ENCODE peak calls at places on chromosome 13, in six cellular contexts. One of them, this sample, is unnamed.

GRCh38 chr13:77810430-77810829 is 108.2 kb downstream of the EDNRB start:
- DNase-seq in cardiac fibroblast: peak; percentile 37
- DNase-seq in body of pancreas: no peak
- DNase-seq in AG09309: no peak
- DNase-seq in osteocyte: no peak
- DNase-seq in heart right ventricle: no peak
- DNase-seq in this sample: peak; percentile 51

GRCh38 chr13:111476197-111476596 is 155.8 kb downstream of the TEX29 start:
- DNase-seq in osteocyte: peak; percentile 75
- DNase-seq in body of pancreas: no peak
- DNase-seq in AG09309: no peak
- DNase-seq in heart right ventricle: no peak
- DNase-seq in cardiac fibroblast: no peak
- DNase-seq in this sample: no peak

GRCh38 chr13:41060723-41061074 is 610 bp upstream of the WBP4 start:
- DNase-seq in body of pancreas: peak; percentile 82
- DNase-seq in osteocyte: peak; percentile 91
- DNase-seq in heart right ventricle: peak; percentile 82
- DNase-seq in cardiac fibroblast: peak; percentile 84
- DNase-seq in AG09309: no peak
- DNase-seq in this sample: peak; percentile 73

GRCh38 chr13:51070005-51070649 is 40.9 kb downstream of the C13orf42 start:
- DNase-seq in AG09309: peak; percentile 39
- DNase-seq in body of pancreas: peak; percentile 88
- DNase-seq in cardiac fibroblast: peak; percentile 84
- DNase-seq in heart right ventricle: peak; percentile 82
- DNase-seq in osteocyte: peak; percentile 91
- DNase-seq in this sample: peak; percentile 87

GRCh38 chr13:79393564-79394249 is 12.3 kb downstream of the RBM26 start:
- DNase-seq in osteocyte: peak; percentile 87
- DNase-seq in heart right ventricle: no peak
- DNase-seq in AG09309: no peak
- DNase-seq in cardiac fibroblast: no peak
- DNase-seq in body of pancreas: no peak
- DNase-seq in this sample: peak; percentile 84

GRCh38 chr13:28728642-28729041 is 9.9 kb upstream of the SLC46A3 start:
- DNase-seq in heart right ventricle: no peak
- DNase-seq in cardiac fibroblast: no peak
- DNase-seq in osteocyte: no peak
- DNase-seq in body of pancreas: no peak
- DNase-seq in AG09309: no peak
- DNase-seq in this sample: no peak

GRCh38 chr13:84121456-84121855 is 239.2 kb upstream of the SLITRK1 start:
- DNase-seq in AG09309: peak; percentile 5
- DNase-seq in body of pancreas: no peak
- DNase-seq in heart right ventricle: no peak
- DNase-seq in cardiac fibroblast: peak; percentile 20
- DNase-seq in osteocyte: no peak
- DNase-seq in this sample: peak; percentile 74

GRCh38 chr13:91381371-91381770 is 17.1 kb upstream of the GPC5 start:
- DNase-seq in cardiac fibroblast: peak; percentile 51
- DNase-seq in osteocyte: no peak
- DNase-seq in heart right ventricle: no peak
- DNase-seq in body of pancreas: no peak
- DNase-seq in AG09309: no peak
- DNase-seq in this sample: peak; percentile 65

GRCh38 chr13:97719759-97720158 is 233.7 kb upstream of the IPO5 start:
- DNase-seq in body of pancreas: no peak
- DNase-seq in osteocyte: no peak
- DNase-seq in cardiac fibroblast: no peak
- DNase-seq in heart right ventricle: no peak
- DNase-seq in AG09309: no peak
- DNase-seq in this sample: no peak

GRCh38 chr13:47932953-47933687 is 68.0 kb downstream of the SUCLA2 start:
- DNase-seq in AG09309: no peak
- DNase-seq in body of pancreas: no peak
- DNase-seq in cardiac fibroblast: no peak
- DNase-seq in osteocyte: no peak
- DNase-seq in heart right ventricle: no peak
- DNase-seq in this sample: no peak

GRCh38 chr13:46846736-46847135 is 49.8 kb upstream of the ESD start:
- DNase-seq in osteocyte: no peak
- DNase-seq in heart right ventricle: no peak
- DNase-seq in cardiac fibroblast: no peak
- DNase-seq in body of pancreas: no peak
- DNase-seq in AG09309: no peak
- DNase-seq in this sample: no peak

GRCh38 chr13:53201454-53202225 is 173.0 kb downstream of the OLFM4 start:
- DNase-seq in cardiac fibroblast: no peak
- DNase-seq in body of pancreas: peak; percentile 61
- DNase-seq in osteocyte: no peak
- DNase-seq in heart right ventricle: peak; percentile 25
- DNase-seq in AG09309: no peak
- DNase-seq in this sample: peak; percentile 1
- TF ChIP-seq CTCF in cardiac fibroblast: no peak
- TF ChIP-seq CTCF in body of pancreas: peak; percentile 44
- TF ChIP-seq CTCF in osteocyte: no peak
- TF ChIP-seq CTCF in heart right ventricle: peak; percentile 12
- TF ChIP-seq CTCF in AG09309: no peak
- TF ChIP-seq CTCF in this sample: no peak

GRCh38 chr13:49214917-49215376 is 5.2 kb upstream of the MLNR start:
- DNase-seq in AG09309: no peak
- DNase-seq in heart right ventricle: peak; percentile 25
- DNase-seq in osteocyte: no peak
- DNase-seq in body of pancreas: peak; percentile 39
- DNase-seq in cardiac fibroblast: peak; percentile 35
- DNase-seq in this sample: peak; percentile 22
- TF ChIP-seq CTCF in AG09309: peak; percentile 7
- TF ChIP-seq CTCF in heart right ventricle: no peak
- TF ChIP-seq CTCF in osteocyte: no peak
- TF ChIP-seq CTCF in body of pancreas: peak; percentile 8
- TF ChIP-seq CTCF in cardiac fibroblast: no peak
- TF ChIP-seq CTCF in this sample: peak; percentile 1

DNA sequence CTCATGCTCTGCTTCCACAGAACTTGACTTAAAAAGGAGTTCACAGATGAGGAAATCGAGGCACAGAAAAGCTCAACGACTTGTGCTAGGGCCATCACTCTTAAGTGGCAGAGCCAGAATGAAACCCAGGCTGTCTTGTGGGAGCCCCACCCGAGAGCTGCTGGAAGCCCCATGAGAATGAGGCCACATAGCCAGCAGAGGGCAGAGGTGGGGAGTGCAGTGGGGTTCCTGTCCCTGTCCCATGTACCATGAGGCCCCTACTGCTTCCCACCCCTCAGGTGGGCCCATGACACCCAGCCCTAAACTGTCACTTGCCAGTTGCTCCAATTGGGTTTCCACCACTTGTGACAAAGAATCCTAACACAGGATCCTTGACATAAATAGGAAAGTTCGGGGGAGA is 175.9 kb downstream of the IRS2 start:
- DNase-seq in osteocyte: no peak
- DNase-seq in cardiac fibroblast: peak; percentile 12
- DNase-seq in body of pancreas: peak; percentile 13
- DNase-seq in AG09309: no peak
- DNase-seq in heart right ventricle: peak; percentile 37
- DNase-seq in this sample: peak; percentile 26
- TF ChIP-seq CTCF in osteocyte: peak; percentile 17
- TF ChIP-seq CTCF in cardiac fibroblast: peak; percentile 37
- TF ChIP-seq CTCF in body of pancreas: peak; percentile 16
- TF ChIP-seq CTCF in AG09309: no peak
- TF ChIP-seq CTCF in heart right ventricle: peak; percentile 60
- TF ChIP-seq CTCF in this sample: peak; percentile 52

GRCh38 chr13:100440756-100441421 is 147.7 kb downstream of the GGACT start:
- DNase-seq in heart right ventricle: no peak
- DNase-seq in AG09309: no peak
- DNase-seq in body of pancreas: no peak
- DNase-seq in osteocyte: no peak
- DNase-seq in cardiac fibroblast: peak; percentile 45
- DNase-seq in this sample: peak; percentile 77

GRCh38 chr13:100442095-100442832 is 146.3 kb downstream of the GGACT start:
- DNase-seq in body of pancreas: no peak
- DNase-seq in heart right ventricle: no peak
- DNase-seq in cardiac fibroblast: no peak
- DNase-seq in AG09309: no peak
- DNase-seq in osteocyte: no peak
- DNase-seq in this sample: peak; percentile 19

GRCh38 chr13:100443998-100444328 is 144.6 kb downstream of the GGACT start:
- DNase-seq in osteocyte: no peak
- DNase-seq in heart right ventricle: no peak
- DNase-seq in cardiac fibroblast: no peak
- DNase-seq in AG09309: no peak
- DNase-seq in body of pancreas: no peak
- DNase-seq in this sample: no peak

GRCh38 chr13:100439247-100439955 is 149.2 kb downstream of the GGACT start:
- DNase-seq in heart right ventricle: no peak
- DNase-seq in cardiac fibroblast: no peak
- DNase-seq in AG09309: no peak
- DNase-seq in osteocyte: no peak
- DNase-seq in body of pancreas: no peak
- DNase-seq in this sample: peak; percentile 14

DNA sequence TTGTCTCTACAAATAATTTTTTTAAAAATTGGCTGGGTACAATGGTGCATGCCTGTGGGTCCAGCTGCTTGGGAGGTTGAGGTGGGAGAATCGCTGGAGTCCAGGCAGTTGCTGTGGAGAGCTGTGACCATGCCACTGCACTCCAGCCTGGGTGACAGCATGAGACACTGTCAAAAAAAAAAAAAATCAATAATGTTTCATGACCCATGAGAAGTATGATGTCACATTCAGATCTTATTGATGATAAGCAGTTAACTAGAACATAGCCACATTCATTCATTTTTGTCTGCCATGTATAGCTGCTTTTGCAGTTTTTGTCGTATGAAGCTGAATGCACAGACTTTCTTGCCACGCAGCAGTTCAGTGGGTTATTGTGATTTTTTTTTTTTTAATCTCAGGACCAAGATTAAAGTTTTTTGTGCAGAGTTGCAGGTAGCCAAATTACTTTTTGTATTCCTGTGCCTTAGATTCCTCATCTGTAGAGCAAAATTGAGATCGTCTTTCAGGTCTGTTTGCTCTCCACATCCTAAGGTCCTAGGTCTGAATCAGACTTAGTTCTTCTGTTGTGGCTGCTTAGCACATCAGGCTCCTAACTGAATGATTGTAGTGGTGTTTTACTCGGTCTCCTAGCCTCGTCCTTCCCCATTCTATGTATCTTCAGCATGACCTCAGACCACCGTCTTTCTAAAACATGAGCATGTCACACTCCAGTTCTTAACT is 145.2 kb downstream of the GGACT start:
- DNase-seq in AG09309: no peak
- DNase-seq in body of pancreas: no peak
- DNase-seq in osteocyte: no peak
- DNase-seq in heart right ventricle: no peak
- DNase-seq in cardiac fibroblast: no peak
- DNase-seq in this sample: no peak
- TF ChIP-seq CTCF in AG09309: no peak
- TF ChIP-seq CTCF in body of pancreas: no peak
- TF ChIP-seq CTCF in osteocyte: no peak
- TF ChIP-seq CTCF in heart right ventricle: no peak
- TF ChIP-seq CTCF in cardiac fibroblast: no peak
- TF ChIP-seq CTCF in this sample: no peak

DNA sequence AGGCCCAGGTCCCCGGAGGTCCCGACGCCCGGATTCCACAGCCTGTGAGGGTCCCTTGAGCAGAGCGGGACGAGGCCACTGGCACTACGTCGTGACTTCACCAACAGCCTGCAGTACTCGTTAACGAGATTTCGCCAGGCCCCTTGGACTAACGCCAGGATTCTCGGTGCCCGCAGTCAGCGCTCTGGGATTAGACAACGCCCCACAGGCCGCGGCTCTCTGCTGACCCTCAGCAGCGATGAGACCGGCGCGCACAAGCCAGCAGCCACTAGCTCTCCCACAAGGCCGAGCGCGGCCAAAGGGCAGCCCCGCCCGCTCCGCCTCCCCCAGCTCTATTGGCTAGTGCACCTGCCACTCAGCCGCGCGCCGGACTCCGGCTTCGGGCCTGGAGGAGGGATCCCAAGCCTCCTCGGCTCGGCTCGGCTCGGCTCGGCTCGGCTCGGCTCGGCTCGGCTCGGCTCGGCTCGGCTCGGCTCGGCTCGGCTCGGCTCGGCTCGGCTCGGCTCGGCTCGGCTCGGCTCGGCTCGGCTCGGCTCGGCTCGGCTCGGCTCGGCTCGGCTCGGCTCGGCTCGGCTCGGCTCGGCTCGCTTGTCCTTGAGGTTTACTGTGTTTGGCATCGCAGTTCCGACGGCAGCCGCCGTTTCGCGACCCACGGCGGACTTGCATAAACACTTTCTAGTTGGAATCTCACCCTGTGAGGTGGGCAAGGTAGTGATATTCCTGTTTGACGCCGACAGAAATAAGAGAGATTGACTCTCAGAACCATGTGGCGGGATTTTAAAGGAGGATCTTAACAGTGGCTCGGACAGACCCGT is 231.7 kb upstream of the SERP2 start:
- DNase-seq in heart right ventricle: peak; percentile 99
- DNase-seq in cardiac fibroblast: peak; percentile 98
- DNase-seq in AG09309: peak; percentile 83
- DNase-seq in body of pancreas: peak; percentile 98
- DNase-seq in osteocyte: peak; percentile 100
- DNase-seq in this sample: peak; percentile 96
- TF ChIP-seq CTCF in heart right ventricle: no peak
- TF ChIP-seq CTCF in cardiac fibroblast: no peak
- TF ChIP-seq CTCF in AG09309: no peak
- TF ChIP-seq CTCF in body of pancreas: peak; percentile 43
- TF ChIP-seq CTCF in osteocyte: no peak
- TF ChIP-seq CTCF in this sample: peak; percentile 3

GRCh38 chr13:74218291-74218690 is 84.1 kb upstream of the KLF12 start:
- DNase-seq in AG09309: no peak
- DNase-seq in cardiac fibroblast: no peak
- DNase-seq in osteocyte: no peak
- DNase-seq in heart right ventricle: no peak
- DNase-seq in body of pancreas: no peak
- DNase-seq in this sample: no peak
- TF ChIP-seq CTCF in AG09309: no peak
- TF ChIP-seq CTCF in cardiac fibroblast: no peak
- TF ChIP-seq CTCF in osteocyte: no peak
- TF ChIP-seq CTCF in heart right ventricle: no peak
- TF ChIP-seq CTCF in body of pancreas: no peak
- TF ChIP-seq CTCF in this sample: no peak

GRCh38 chr13:99528547-99528946 is 27.3 kb downstream of the TM9SF2 start:
- DNase-seq in heart right ventricle: no peak
- DNase-seq in AG09309: no peak
- DNase-seq in cardiac fibroblast: no peak
- DNase-seq in body of pancreas: no peak
- DNase-seq in osteocyte: no peak
- DNase-seq in this sample: peak; percentile 42
- TF ChIP-seq CTCF in heart right ventricle: peak; percentile 33
- TF ChIP-seq CTCF in AG09309: no peak
- TF ChIP-seq CTCF in cardiac fibroblast: no peak
- TF ChIP-seq CTCF in body of pancreas: no peak
- TF ChIP-seq CTCF in osteocyte: peak; percentile 48
- TF ChIP-seq CTCF in this sample: peak; percentile 44

This sample was measured in choroid plexus epithelial cell.